ENCODE peak calls at places on chromosome 9, in four cellular contexts. W is fibroblast of lung, V is endothelial cell of umbilical vein, L is GM23338. D is an unnamed sample.

GRCh38 chr9:16901589-16901988 is 31.1 kb upstream of the BNC2 start:
- DNase-seq in W (peak; percentile 18), V (no peak), L (no peak), D (no peak)

GRCh38 chr9:121463026-121463827 is 36.4 kb downstream of the GGTA1 start:
- DNase-seq in W (no peak), V (peak; percentile 54), L (peak; percentile 85), D (peak; percentile 39)

GRCh38 chr9:134453776-134454175 is 127.5 kb downstream of the RXRA start:
- DNase-seq in W (no peak), V (no peak), L (no peak), D (no peak)

GRCh38 chr9:26856413-26857032 is 36.1 kb downstream of the CAAP1 start:
- DNase-seq in W (peak; percentile 70), V (peak; percentile 21), L (peak; percentile 89), D (peak; percentile 61)

GRCh38 chr9:536597-537511 is 304.6 kb upstream of the DMRT1 start:
- DNase-seq in W (no peak), V (no peak), L (no peak), D (no peak)

GRCh38 chr9:127473501-127473900 is 22.2 kb downstream of the LRSAM1 start:
- DNase-seq in W (no peak), V (no peak), L (no peak), D (no peak)

GRCh38 chr9:134518004-134518606 is 123.5 kb upstream of the COL5A1 start:
- DNase-seq in W (no peak), V (no peak), L (peak; percentile 52), D (no peak)

GRCh38 chr9:105401651-105402050 is 46.2 kb upstream of the FSD1L start:
- DNase-seq in W (peak; percentile 67), V (peak; percentile 19), L (peak; percentile 23), D (no peak)

GRCh38 chr9:89435315-89435823 is 62.5 kb downstream of the SEMA4D start:
- DNase-seq in W (no peak), V (no peak), L (peak; percentile 98), D (peak; percentile 86)

GRCh38 chr9:131140550-131140949 is 15.2 kb downstream of the NUP214 start:
- DNase-seq in W (no peak), V (no peak), L (no peak), D (no peak)

GRCh38 chr9:93861736-93862358 is 93.3 kb downstream of the BARX1 start:
- DNase-seq in W (no peak), V (no peak), L (peak; percentile 63), D (no peak)

GRCh38 chr9:106954974-106955850 is 92.2 kb downstream of the ZNF462 start:
- DNase-seq in W (no peak), V (no peak), L (no peak), D (no peak)

GRCh38 chr9:18472435-18472834 is 1.5 kb upstream of the ADAMTSL1 start:
- DNase-seq in W (no peak), V (no peak), L (no peak), D (no peak)

GRCh38 chr9:108850293-108850897 is 5.4 kb downstream of the ACTL7B start:
- DNase-seq in W (peak; percentile 50), V (peak; percentile 34), L (peak; percentile 10), D (peak; percentile 37)

GRCh38 chr9:32508728-32509127 is 17.3 kb downstream of the RIGI start:
- DNase-seq in W (no peak), V (no peak), L (peak; percentile 58), D (no peak)

GRCh38 chr9:137589441-137590122 is 730 bp downstream of the ZMYND19 start:
- DNase-seq in W (no peak), V (peak; percentile 36), L (peak; percentile 25), D (peak; percentile 48)

GRCh38 chr9:132826576-132827365 is 51.3 kb downstream of the AK8 start:
- DNase-seq in W (no peak), V (no peak), L (no peak), D (no peak)

GRCh38 chr9:124685217-124685616 is 85.9 kb downstream of the NR6A1 start:
- DNase-seq in W (peak; percentile 38), V (no peak), L (no peak), D (no peak)

GRCh38 chr9:130927995-130928900 is 10.8 kb downstream of the FIBCD1 start:
- DNase-seq in W (peak; percentile 62), V (peak; percentile 29), L (no peak), D (peak; percentile 44)

GRCh38 chr9:111661802-111662491 is 542 bp downstream of the GNG10 start:
- DNase-seq in W (peak; percentile 34), V (peak; percentile 24), L (peak; percentile 75), D (peak; percentile 58)

GRCh38 chr9:21684831-21685362 is 117.5 kb upstream of the MTAP start:
- DNase-seq in W (peak; percentile 36), V (peak; percentile 98), L (no peak), D (peak; percentile 40)

GRCh38 chr9:122396622-122397148 is 25.9 kb downstream of the PTGS1 start:
- DNase-seq in W (no peak), V (peak; percentile 29), L (no peak), D (no peak)

GRCh38 chr9:127783644-127784043 is 2.2 kb upstream of the CDK9 start:
- DNase-seq in W (no peak), V (no peak), L (no peak), D (no peak)

GRCh38 chr9:72363908-72364678 is 915 bp downstream of the ZFAND5 start:
- DNase-seq in W (peak; percentile 68), V (peak; percentile 73), L (peak; percentile 47), D (peak; percentile 64)

GRCh38 chr9:2872941-2873323 is 29.0 kb upstream of the PUM3 start:
- DNase-seq in W (no peak), V (no peak), L (no peak), D (no peak)

GRCh38 chr9:93205045-93205768 is 21.3 kb downstream of the WNK2 start:
- DNase-seq in W (no peak), V (no peak), L (no peak), D (peak; percentile 67)

GRCh38 chr9:7011395-7012067 is 253.8 kb downstream of the KDM4C start:
- DNase-seq in W (no peak), V (peak; percentile 63), L (peak; percentile 28), D (no peak)

GRCh38 chr9:100595391-100596199 is 17.7 kb downstream of the CAVIN4 start:
- DNase-seq in W (peak; percentile 71), V (peak; percentile 83), L (peak; percentile 80), D (peak; percentile 77)

GRCh38 chr9:109751253-109751652 is 28.7 kb upstream of the PALM2AKAP2 start:
- DNase-seq in W (peak; percentile 66), V (no peak), L (peak; percentile 17), D (peak; percentile 23)

GRCh38 chr9:71737455-71737854 is 30.9 kb downstream of the CEMIP2 start:
- DNase-seq in W (peak; percentile 36), V (peak; percentile 30), L (no peak), D (no peak)

GRCh38 chr9:31445357-31445756 is 939.1 kb upstream of the ACO1 start:
- DNase-seq in W (no peak), V (no peak), L (no peak), D (no peak)

GRCh38 chr9:113738506-113738897 is 137.6 kb upstream of the ZNF618 start:
- DNase-seq in W (no peak), V (no peak), L (peak; percentile 32), D (no peak)

GRCh38 chr9:12674961-12675360 is 18.2 kb upstream of the TYRP1 start:
- DNase-seq in W (no peak), V (no peak), L (no peak), D (no peak)

GRCh38 chr9:128927731-128928411 is 7.1 kb downstream of the PHYHD1 start:
- DNase-seq in W (peak; percentile 51), V (peak; percentile 65), L (peak; percentile 88), D (peak; percentile 75)

GRCh38 chr9:128818839-128819715 is 777 bp downstream of the ENDOG start:
- DNase-seq in W (no peak), V (peak; percentile 29), L (peak; percentile 53), D (peak; percentile 62)

GRCh38 chr9:116883676-116884075 is 196.6 kb downstream of the TRIM32 start:
- DNase-seq in W (no peak), V (no peak), L (no peak), D (no peak)

GRCh38 chr9:81964216-81965171 is 21.2 kb downstream of the SPATA31D3 start:
- DNase-seq in W (peak; percentile 33), V (no peak), L (no peak), D (no peak)

GRCh38 chr9:126326228-126327015 is at the start of gene MVB12B:
- DNase-seq in W (no peak), V (peak; percentile 37), L (peak; percentile 59), D (peak; percentile 73)

GRCh38 chr9:126328415-126328814 is 1.8 kb downstream of the MVB12B start:
- DNase-seq in W (no peak), V (no peak), L (no peak), D (no peak)

GRCh38 chr9:126327016-126327749 is 554 bp downstream of the MVB12B start:
- DNase-seq in W (no peak), V (no peak), L (peak; percentile 50), D (no peak)

GRCh38 chr9:126329476-126330275 is 3.0 kb downstream of the MVB12B start:
- DNase-seq in W (no peak), V (no peak), L (no peak), D (no peak)

DNA sequence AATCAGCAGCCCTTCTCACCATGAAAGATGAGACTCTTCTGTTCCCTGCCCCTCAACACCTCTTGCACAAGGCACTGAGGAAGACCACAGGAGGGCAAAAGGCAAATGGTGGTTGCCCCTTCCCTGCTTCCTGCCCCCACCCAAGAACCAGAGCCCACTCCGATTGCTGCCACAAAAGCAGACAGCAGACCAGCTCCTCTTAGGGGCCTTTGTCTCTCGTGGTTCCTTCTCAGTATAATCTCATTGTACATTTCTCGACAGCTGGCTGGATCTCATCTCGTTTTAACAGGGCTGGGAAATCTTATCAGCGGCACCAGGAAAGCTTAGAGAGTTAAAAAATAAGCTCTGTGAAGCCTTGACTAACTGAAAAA is 1.1 kb downstream of the MVB12B start:
- DNase-seq in W (no peak), V (no peak), L (no peak), D (no peak)
- H2AFZ ChIP-seq in W (peak overlapping the region; percentile 58), V (no peak overlapping the region), L (no peak overlapping the region), D (no peak overlapping the region)

GRCh38 chr9:91179237-91180138 is 182.2 kb downstream of the AUH start:
- DNase-seq in W (peak; percentile 66), V (no peak), L (no peak), D (no peak)
- TF ChIP-seq CTCF in W (no peak), V (no peak), L (no peak), D (no peak)

GRCh38 chr9:97555164-97555563 is 53.7 kb downstream of the TMOD1 start:
- DNase-seq in W (peak; percentile 42), V (peak; percentile 64), L (no peak), D (no peak)
- H2AFZ ChIP-seq in W (no peak overlapping the region), V (peak overlapping the region; percentile 31), L (peak overlapping the region; percentile 60), D (no peak overlapping the region)

GRCh38 chr9:115063058-115063850 is 54.7 kb downstream of the TNC start:
- DNase-seq in W (peak; percentile 34), V (no peak), L (peak; percentile 25), D (no peak)

GRCh38 chr9:115058684-115059315 is 59.2 kb downstream of the TNC start:
- DNase-seq in W (peak; percentile 81), V (no peak), L (no peak), D (no peak)

GRCh38 chr9:115058175-115058574 is 59.8 kb downstream of the TNC start:
- DNase-seq in W (no peak), V (no peak), L (no peak), D (no peak)

DNA sequence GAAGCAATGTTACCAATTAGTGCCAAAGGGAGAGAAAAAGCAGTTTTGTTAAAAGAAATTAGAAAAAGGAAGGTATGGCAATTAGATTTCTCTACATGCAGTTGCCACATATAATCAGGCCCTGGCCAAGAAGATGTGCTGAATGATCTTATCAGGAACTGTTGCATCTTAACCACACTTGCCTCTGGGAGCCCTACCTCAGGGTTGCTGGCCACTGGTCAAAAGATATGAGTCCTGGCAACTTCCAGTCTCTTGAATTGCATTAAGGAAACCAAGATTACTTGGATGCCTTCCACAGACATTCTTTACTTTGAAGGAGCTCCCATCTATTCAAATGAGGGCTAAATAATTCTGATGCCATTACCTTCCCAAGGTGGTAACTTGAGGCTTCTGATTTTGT is 60.4 kb downstream of the TNC start:
- DNase-seq in W (no peak), V (no peak), L (no peak), D (no peak)
- TF ChIP-seq CTCF in W (no peak), V (no peak), L (no peak), D (no peak)

D was measured in hepatocyte.